ENCODE peak calls at places on chromosome 6, in four cellular contexts. V is K562, Y is WTC11, B is SK-N-SH. Q is an unnamed sample.

GRCh38 chr6:145012039-145012662 is 723.2 kb downstream of the EPM2A start:
- DNase-seq in V (no peak), Y (no peak), B (no peak), Q (no peak)

GRCh38 chr6:27293436-27294152 is 18.5 kb downstream of the POM121L2 start:
- DNase-seq in V (peak), Y (peak), B (no peak), Q (peak)

GRCh38 chr6:79307321-79308036 is 73.0 kb upstream of the HMGN3 start:
- DNase-seq in V (no peak), Y (no peak), B (no peak), Q (no peak)

GRCh38 chr6:8642131-8642530 is 206.8 kb upstream of the SLC35B3 start:
- DNase-seq in V (no peak), Y (no peak), B (no peak), Q (no peak)

GRCh38 chr6:11770546-11771466 is 7.8 kb downstream of the ADTRP start:
- DNase-seq in V (no peak), Y (peak), B (peak), Q (peak)

GRCh38 chr6:150070236-150070860 is 1.4 kb upstream of the ULBP3 start:
- DNase-seq in V (no peak), Y (no peak), B (no peak), Q (no peak)

GRCh38 chr6:138815797-138816528 is 20.1 kb downstream of the ECT2L start:
- DNase-seq in V (peak), Y (no peak), B (peak), Q (no peak)

GRCh38 chr6:12968290-12968689 is 251.7 kb downstream of the PHACTR1 start:
- DNase-seq in V (no peak), Y (no peak), B (no peak), Q (no peak)

GRCh38 chr6:17907467-17908229 is 79.8 kb downstream of the KIF13A start:
- DNase-seq in V (peak), Y (no peak), B (no peak), Q (no peak)

GRCh38 chr6:74249658-74250057 is 553.7 kb downstream of the CD109 start:
- DNase-seq in V (no peak), Y (no peak), B (no peak), Q (no peak)

GRCh38 chr6:1436334-1437306 is 47.2 kb downstream of the FOXF2 start:
- DNase-seq in V (peak), Y (peak), B (peak), Q (peak)

GRCh38 chr6:87396595-87397392 is 11.0 kb upstream of the CFAP206 start:
- DNase-seq in V (no peak), Y (no peak), B (no peak), Q (no peak)

GRCh38 chr6:79421001-79421411 is 116.2 kb downstream of the LCA5 start:
- DNase-seq in V (no peak), Y (no peak), B (no peak), Q (no peak)

GRCh38 chr6:80438728-80439127 is 332.3 kb downstream of the BCKDHB start:
- DNase-seq in V (no peak), Y (no peak), B (no peak), Q (peak)

GRCh38 chr6:14713561-14713960 is 532.3 kb upstream of the JARID2 start:
- DNase-seq in V (no peak), Y (no peak), B (no peak), Q (no peak)

GRCh38 chr6:156780117-156780641 is 3.0 kb downstream of the ARID1B start:
- DNase-seq in V (no peak), Y (no peak), B (peak), Q (no peak)

GRCh38 chr6:40899684-40900155 is 139.3 kb downstream of the UNC5CL start:
- DNase-seq in V (no peak), Y (no peak), B (no peak), Q (no peak)

GRCh38 chr6:40315055-40315454 is 272.1 kb downstream of the LRFN2 start:
- DNase-seq in V (no peak), Y (no peak), B (no peak), Q (no peak)

GRCh38 chr6:56954389-56955170 is at the start of gene BEND6:
- DNase-seq in V (peak), Y (peak), B (peak), Q (peak)

GRCh38 chr6:132060591-132060990 is 109.4 kb upstream of the CCN2 start:
- DNase-seq in V (no peak), Y (no peak), B (no peak), Q (no peak)

GRCh38 chr6:53033764-53034163 is 31.4 kb upstream of the FBXO9 start:
- DNase-seq in V (no peak), Y (no peak), B (no peak), Q (no peak)

GRCh38 chr6:4125500-4125899 is 9.9 kb downstream of the ECI2 start:
- DNase-seq in V (no peak), Y (no peak), B (no peak), Q (no peak)

GRCh38 chr6:39005774-39006173 is 42.8 kb upstream of the GLP1R start:
- DNase-seq in V (no peak), Y (no peak), B (no peak), Q (no peak)

DNA sequence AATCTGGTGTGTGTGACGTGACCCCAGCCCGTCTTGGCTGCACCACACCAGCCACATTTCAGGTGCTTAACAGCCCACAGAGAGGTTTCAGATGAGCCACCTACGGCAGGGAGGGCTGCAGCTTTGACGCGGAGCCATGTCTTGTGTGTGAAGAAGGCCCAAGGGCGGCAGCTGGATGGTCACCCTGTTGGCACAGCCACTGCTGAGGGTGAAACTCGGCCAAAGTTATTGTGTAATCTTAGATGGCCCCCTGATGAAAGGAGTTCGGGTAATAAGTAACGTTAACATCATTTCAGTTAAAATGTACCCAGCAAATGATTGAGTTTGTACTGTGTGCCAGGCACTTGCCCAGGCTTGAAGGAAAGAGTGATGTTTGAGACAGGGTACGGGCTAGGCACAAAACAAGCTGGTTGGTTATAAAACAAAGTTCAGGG is 97.2 kb downstream of the SSR1 start:
- DNase-seq in V (no peak), Y (no peak), B (no peak), Q (no peak)
- TF ChIP-seq TEAD4 in V (no peak), Y (no peak), B (no peak), Q (no peak)

GRCh38 chr6:167079853-167080297 is 43.0 kb upstream of the CCR6 start:
- DNase-seq in V (no peak), Y (no peak), B (no peak), Q (no peak)
- TF ChIP-seq TEAD4 in V (no peak), Y (no peak), B (no peak), Q (no peak)

GRCh38 chr6:24990944-24991747 is 55.4 kb upstream of the RIPOR2 start:
- DNase-seq in V (no peak), Y (no peak), B (no peak), Q (no peak)
- TF ChIP-seq TEAD4 in V (no peak), Y (no peak), B (no peak), Q (no peak)

DNA sequence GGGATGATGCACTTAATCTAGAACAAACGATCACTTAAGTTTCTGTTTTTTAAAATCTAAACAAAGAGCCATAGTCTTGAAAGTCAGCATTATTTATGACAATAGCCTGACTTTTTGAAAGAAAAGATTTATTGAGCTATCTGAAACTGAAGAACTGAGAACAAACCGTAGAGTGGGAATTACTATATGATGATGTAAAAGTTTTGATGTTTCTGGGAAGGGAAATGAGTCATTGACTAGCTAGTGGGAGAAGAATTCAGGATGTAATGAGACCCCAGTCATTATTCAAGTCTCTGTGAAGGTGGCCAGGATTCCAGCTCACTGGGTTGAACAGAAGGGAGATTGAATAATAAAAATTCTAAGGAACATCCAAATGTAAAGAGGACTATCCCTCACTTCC is 83.4 kb upstream of the FABP7 start:
- DNase-seq in V (no peak), Y (no peak), B (no peak), Q (no peak)
- TF ChIP-seq TEAD4 in V (no peak), Y (no peak), B (peak), Q (no peak)

GRCh38 chr6:84197708-84198107 is 29.7 kb downstream of the CEP162 start:
- DNase-seq in V (no peak), Y (no peak), B (no peak), Q (no peak)

GRCh38 chr6:84191802-84192201 is 35.6 kb downstream of the CEP162 start:
- DNase-seq in V (no peak), Y (no peak), B (no peak), Q (no peak)

DNA sequence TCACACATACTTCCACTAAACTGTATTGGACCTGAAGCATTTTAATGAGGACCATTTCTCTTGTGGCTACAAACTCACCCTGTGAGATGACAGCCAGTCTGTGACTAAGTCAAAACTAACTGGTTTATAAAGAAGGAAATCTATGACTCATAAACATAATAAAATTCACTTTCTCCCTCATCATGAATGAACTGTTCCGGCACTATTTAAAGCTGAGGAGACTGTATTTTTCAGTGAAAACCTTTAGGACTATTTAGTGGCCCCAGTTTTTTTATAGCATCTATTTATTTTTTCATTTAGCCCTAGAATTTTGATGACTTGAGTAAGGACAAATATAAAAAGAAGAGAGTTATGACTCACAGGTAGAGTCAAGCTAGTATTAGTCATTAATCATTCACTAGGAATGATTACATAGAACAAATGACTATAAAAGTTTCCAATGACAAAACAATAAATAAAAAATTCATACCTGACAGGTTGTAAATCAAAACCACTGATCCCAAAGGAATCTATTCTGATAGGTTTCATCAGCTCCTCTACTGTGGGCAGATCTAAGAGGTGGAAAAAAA is 34.2 kb downstream of the CEP162 start:
- DNase-seq in V (no peak), Y (no peak), B (no peak), Q (no peak)
- TF ChIP-seq TEAD4 in V (no peak), Y (no peak), B (no peak), Q (no peak)

GRCh38 chr6:34552620-34553019 is 3.5 kb downstream of the SPDEF start:
- DNase-seq in V (no peak), Y (no peak), B (no peak), Q (no peak)

GRCh38 chr6:34553750-34554149 is 2.4 kb downstream of the SPDEF start:
- DNase-seq in V (peak), Y (no peak), B (no peak), Q (no peak)

GRCh38 chr6:34551720-34552119 is 4.4 kb downstream of the SPDEF start:
- DNase-seq in V (no peak), Y (no peak), B (no peak), Q (no peak)

GRCh38 chr6:34554593-34555322 is 1.4 kb downstream of the SPDEF start:
- DNase-seq in V (no peak), Y (no peak), B (no peak), Q (no peak)

GRCh38 chr6:34553146-34553545 is 3.0 kb downstream of the SPDEF start:
- DNase-seq in V (no peak), Y (no peak), B (no peak), Q (no peak)
- TF ChIP-seq TEAD4 in V (no peak), Y (no peak), B (no peak), Q (no peak)

DNA sequence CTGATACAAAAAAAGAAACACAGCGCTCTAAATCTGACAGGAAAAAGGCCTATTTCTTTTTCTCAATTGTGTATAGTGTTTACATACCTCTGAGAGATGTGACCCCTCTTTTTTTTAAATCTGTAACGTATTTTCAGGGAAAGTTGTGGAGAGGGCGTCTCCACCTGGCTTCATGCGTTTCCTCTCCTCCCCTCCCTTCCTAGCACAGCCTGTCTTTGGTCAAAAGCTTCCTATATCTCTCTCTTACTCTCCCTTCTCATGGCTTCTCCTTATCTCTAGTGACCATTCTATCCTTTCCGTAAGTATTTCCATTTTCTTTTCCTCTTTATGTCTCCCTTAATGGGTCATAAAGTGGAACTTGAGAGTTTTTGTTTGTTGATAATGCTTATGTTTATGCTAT is 458.9 kb downstream of the HACE1 start:
- DNase-seq in V (no peak), Y (no peak), B (no peak), Q (no peak)
- TF ChIP-seq TEAD4 in V (no peak), Y (no peak), B (no peak), Q (no peak)